ENCODE peak calls at places on chromosomes 1 and 21, in six cellular contexts. V is choroid plexus epithelial cell, M is progenitor cell of endocrine pancreas, A is AG09319, W is neural progenitor cell, Z is retinal pigment epithelial cell. F is an unnamed sample.

GRCh38 chr1:109718495-109718894 is 6.4 kb downstream of the GSTM5 start:
- DNase-seq in W (peak), V (no peak), A (no peak), M (no peak), Z (no peak), F (no peak)

GRCh38 chr1:1250828-1251284 is 4.3 kb upstream of the C1QTNF12 start:
- DNase-seq in W (no peak), Z (no peak), V (peak), M (no peak), A (no peak), F (no peak)

GRCh38 chr1:157969693-157970485 is 23.6 kb upstream of the KIRREL1 start:
- DNase-seq in V (peak), Z (peak), A (peak), M (peak), W (peak), F (no peak)

GRCh38 chr21:28742527-28742926 is 250.2 kb downstream of the LTN1 start:
- DNase-seq in V (peak), A (no peak), M (no peak), W (no peak), Z (no peak), F (no peak)

GRCh38 chr1:29743931-29744330 is 507.6 kb downstream of the PTPRU start:
- DNase-seq in V (no peak), M (no peak), Z (no peak), W (no peak), A (no peak), F (no peak)

GRCh38 chr21:18550361-18550760 is 146.8 kb upstream of the TMPRSS15 start:
- DNase-seq in Z (no peak), W (no peak), A (no peak), M (no peak), V (no peak), F (no peak)

GRCh38 chr1:181416268-181416855 is 67.0 kb upstream of the CACNA1E start:
- DNase-seq in A (no peak), V (no peak), M (no peak), Z (no peak), W (no peak), F (no peak)

GRCh38 chr1:226983247-226983997 is 43.3 kb downstream of the COQ8A start:
- DNase-seq in Z (no peak), V (no peak), W (no peak), M (no peak), A (no peak), F (no peak)

GRCh38 chr21:45556645-45557601 is 14.7 kb upstream of the SLC19A1 start:
- DNase-seq in Z (no peak), A (no peak), V (no peak), M (no peak), W (no peak), F (no peak)

GRCh38 chr1:3101127-3101939 is 32.3 kb downstream of the PRDM16 start:
- DNase-seq in W (peak), M (no peak), V (no peak), Z (no peak), A (no peak), F (no peak)

GRCh38 chr1:210332719-210333398 is 4.2 kb downstream of the HHAT start:
- DNase-seq in Z (no peak), V (no peak), M (no peak), A (no peak), W (no peak), F (no peak)

GRCh38 chr1:145708063-145708462 is 895 bp upstream of the PDZK1 start:
- DNase-seq in Z (no peak), W (peak), V (no peak), A (no peak), M (no peak), F (no peak)

GRCh38 chr1:220928725-220929297 is 49.6 kb downstream of the HLX start:
- DNase-seq in V (no peak), M (no peak), W (no peak), Z (no peak), A (no peak), F (no peak)

GRCh38 chr1:185517808-185518419 is 200.9 kb upstream of the IVNS1ABP start:
- DNase-seq in Z (no peak), M (no peak), A (no peak), W (no peak), V (no peak), F (no peak)

GRCh38 chr1:40036574-40036973 is 4.0 kb upstream of the CAP1 start:
- DNase-seq in W (no peak), Z (no peak), M (no peak), V (peak), A (peak), F (no peak)

GRCh38 chr1:200979574-200980451 is 43.7 kb downstream of the KIF21B start:
- DNase-seq in V (peak), W (peak), A (no peak), Z (no peak), M (peak), F (no peak)

GRCh38 chr1:62438163-62438562 is 1.3 kb downstream of the USP1 start:
- DNase-seq in Z (no peak), A (no peak), V (peak), W (no peak), M (no peak), F (no peak)

GRCh38 chr1:205505791-205506190 is 1.3 kb downstream of the CDK18 start:
- DNase-seq in W (no peak), Z (peak), A (no peak), V (no peak), M (no peak), F (no peak)

GRCh38 chr21:38329176-38329575 is 72.4 kb downstream of the KCNJ15 start:
- DNase-seq in V (no peak), W (no peak), M (no peak), Z (no peak), A (no peak), F (no peak)

GRCh38 chr1:22376976-22377375 is 74.7 kb upstream of the ZBTB40 start:
- DNase-seq in W (no peak), M (no peak), V (no peak), Z (no peak), A (no peak), F (no peak)

DNA sequence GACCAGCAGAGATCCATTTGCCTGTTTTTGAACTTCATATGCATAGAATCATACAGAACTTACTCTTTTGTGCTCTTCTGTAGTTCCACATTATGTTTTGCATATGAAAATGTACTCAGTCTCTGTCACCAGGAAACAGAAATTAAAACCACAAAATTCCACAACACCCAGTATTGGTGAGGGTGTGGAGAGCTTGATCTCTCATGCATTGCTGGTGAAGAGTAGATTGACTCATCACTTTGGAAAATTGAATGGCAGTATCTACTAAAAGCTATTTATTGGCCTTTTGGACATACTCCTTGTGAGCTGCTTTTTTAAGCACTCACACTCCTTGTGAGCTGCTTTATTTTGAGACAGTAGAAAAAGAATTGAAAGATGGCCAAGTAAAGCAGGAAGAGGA is 43.3 kb downstream of the VTCN1 start:
- DNase-seq in W (no peak), Z (no peak), A (no peak), V (peak), M (no peak), F (no peak)
- TF ChIP-seq CTCF in W (no peak), Z (no peak), A (no peak), V (no peak), M (no peak), F (no peak)

GRCh38 chr1:179877586-179878265 is at the start of gene TOR1AIP2:
- DNase-seq in Z (peak), V (peak), A (peak), M (peak), W (peak), F (no peak)
- TF ChIP-seq CTCF in Z (no peak), V (peak), A (no peak), M (no peak), W (no peak), F (peak)

DNA sequence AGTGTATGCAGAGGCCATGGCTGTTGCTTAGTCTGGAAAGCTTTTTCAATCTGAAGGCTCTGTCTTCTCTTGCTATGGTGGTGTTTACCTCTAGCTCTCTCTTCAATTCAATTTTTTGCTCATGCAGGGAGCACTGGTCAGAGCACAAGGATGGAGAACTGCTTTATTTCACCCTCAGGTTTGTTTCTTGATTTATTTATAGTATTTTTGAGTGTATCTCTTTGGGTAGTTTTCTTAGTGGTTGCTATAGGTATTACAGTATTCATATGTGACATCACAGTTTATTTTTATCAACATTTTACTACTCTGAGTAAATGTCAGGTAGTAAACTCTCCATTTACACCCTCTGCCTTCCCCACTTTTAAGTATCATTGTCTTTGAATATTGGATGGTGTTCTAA is 147.9 kb downstream of the RASAL2 start:
- DNase-seq in Z (no peak), M (no peak), V (no peak), W (no peak), A (no peak), F (no peak)
- TF ChIP-seq CTCF in Z (no peak), M (no peak), V (peak), W (no peak), A (no peak), F (peak)

GRCh38 chr1:38071530-38072266 is 25.1 kb upstream of the POU3F1 start:
- DNase-seq in A (no peak), Z (no peak), V (peak), M (no peak), W (no peak), F (peak)
- TF ChIP-seq CTCF in A (peak), Z (peak), V (peak), M (peak), W (peak), F (peak)

GRCh38 chr1:91792393-91793032 is 93.4 kb downstream of the TGFBR3 start:
- DNase-seq in V (no peak), Z (no peak), M (no peak), W (peak), A (no peak), F (no peak)
- TF ChIP-seq CTCF in V (peak), Z (no peak), M (no peak), W (peak), A (no peak), F (no peak)

GRCh38 chr1:32500387-32501209 is 35.7 kb downstream of the ZBTB8B start:
- DNase-seq in Z (no peak), V (peak), M (peak), W (peak), A (no peak), F (no peak)
- TF ChIP-seq CTCF in Z (no peak), V (no peak), M (no peak), W (peak), A (no peak), F (no peak)